ENCODE peak calls at places on chromosomes 4 and X, in six cellular contexts. One of them, this sample, is unnamed.

GRCh38 chr4:186942745-186943606 is 219.3 kb upstream of the FAT1 start:
- DNase-seq in GM23248: peak; percentile 36
- DNase-seq in astrocyte of the cerebellum: no peak
- DNase-seq in lung: no peak
- DNase-seq in PC-9: no peak
- DNase-seq in aorta: no peak
- DNase-seq in this sample: no peak

GRCh38 chrX:69362889-69363288 is 141.2 kb upstream of the NALF2 start:
- DNase-seq in GM23248: peak; percentile 83
- DNase-seq in astrocyte of the cerebellum: no peak
- DNase-seq in lung: no peak
- DNase-seq in PC-9: no peak
- DNase-seq in aorta: no peak
- DNase-seq in this sample: peak; percentile 3

GRCh38 chr4:103375278-103375677 is 177.1 kb upstream of the CENPE start:
- DNase-seq in GM23248: peak; percentile 10
- DNase-seq in astrocyte of the cerebellum: no peak
- DNase-seq in lung: no peak
- DNase-seq in PC-9: no peak
- DNase-seq in aorta: no peak
- DNase-seq in this sample: peak; percentile 54

GRCh38 chr4:154366956-154367355 is 124.6 kb downstream of the DCHS2 start:
- DNase-seq in GM23248: no peak
- DNase-seq in astrocyte of the cerebellum: no peak
- DNase-seq in lung: no peak
- DNase-seq in PC-9: no peak
- DNase-seq in aorta: no peak
- DNase-seq in this sample: no peak

GRCh38 chr4:95531141-95531540 is 17.6 kb downstream of the UNC5C start:
- DNase-seq in GM23248: no peak
- DNase-seq in astrocyte of the cerebellum: no peak
- DNase-seq in lung: no peak
- DNase-seq in PC-9: no peak
- DNase-seq in aorta: no peak
- DNase-seq in this sample: no peak

GRCh38 chr4:78692815-78693156 is 83.4 kb upstream of the BMP2K start:
- DNase-seq in GM23248: peak; percentile 8
- DNase-seq in astrocyte of the cerebellum: no peak
- DNase-seq in lung: no peak
- DNase-seq in PC-9: no peak
- DNase-seq in aorta: no peak
- DNase-seq in this sample: no peak

GRCh38 chr4:26288308-26288982 is 32.4 kb upstream of the RBPJ start:
- DNase-seq in GM23248: peak; percentile 84
- DNase-seq in astrocyte of the cerebellum: no peak
- DNase-seq in lung: no peak
- DNase-seq in PC-9: peak; percentile 90
- DNase-seq in aorta: peak; percentile 60
- DNase-seq in this sample: peak; percentile 9

GRCh38 chrX:49071877-49072711 is 1.7 kb downstream of the PRAF2 start:
- DNase-seq in GM23248: peak; percentile 48
- DNase-seq in astrocyte of the cerebellum: peak; percentile 33
- DNase-seq in lung: peak; percentile 85
- DNase-seq in PC-9: no peak
- DNase-seq in aorta: peak; percentile 88
- DNase-seq in this sample: peak; percentile 41

GRCh38 chr4:67198757-67199156 is 346.5 kb downstream of the CENPC start:
- DNase-seq in GM23248: peak; percentile 2
- DNase-seq in astrocyte of the cerebellum: peak; percentile 53
- DNase-seq in lung: no peak
- DNase-seq in PC-9: no peak
- DNase-seq in aorta: no peak
- DNase-seq in this sample: no peak

GRCh38 chr4:28654618-28655017 is 1794.0 kb downstream of the STIM2 start:
- DNase-seq in GM23248: no peak
- DNase-seq in astrocyte of the cerebellum: no peak
- DNase-seq in lung: no peak
- DNase-seq in PC-9: no peak
- DNase-seq in aorta: no peak
- DNase-seq in this sample: no peak

GRCh38 chr4:189124149-189124758 is 816.4 kb upstream of the FRG1 start:
- DNase-seq in GM23248: peak; percentile 49
- DNase-seq in astrocyte of the cerebellum: peak; percentile 19
- DNase-seq in lung: no peak
- DNase-seq in PC-9: no peak
- DNase-seq in aorta: no peak
- DNase-seq in this sample: peak; percentile 28

GRCh38 chr4:5874811-5875465 is 17.9 kb downstream of the CRMP1 start:
- DNase-seq in GM23248: peak; percentile 66
- DNase-seq in astrocyte of the cerebellum: peak; percentile 66
- DNase-seq in lung: no peak
- DNase-seq in PC-9: no peak
- DNase-seq in aorta: no peak
- DNase-seq in this sample: no peak

GRCh38 chrX:7552758-7553157 is 290.2 kb upstream of the VCX start:
- DNase-seq in GM23248: peak; percentile 4
- DNase-seq in astrocyte of the cerebellum: no peak
- DNase-seq in lung: no peak
- DNase-seq in PC-9: no peak
- DNase-seq in aorta: no peak
- DNase-seq in this sample: no peak

GRCh38 chrX:43405191-43405590 is 250.9 kb upstream of the MAOA start:
- DNase-seq in GM23248: no peak
- DNase-seq in astrocyte of the cerebellum: no peak
- DNase-seq in lung: no peak
- DNase-seq in PC-9: no peak
- DNase-seq in aorta: no peak
- DNase-seq in this sample: no peak

DNA sequence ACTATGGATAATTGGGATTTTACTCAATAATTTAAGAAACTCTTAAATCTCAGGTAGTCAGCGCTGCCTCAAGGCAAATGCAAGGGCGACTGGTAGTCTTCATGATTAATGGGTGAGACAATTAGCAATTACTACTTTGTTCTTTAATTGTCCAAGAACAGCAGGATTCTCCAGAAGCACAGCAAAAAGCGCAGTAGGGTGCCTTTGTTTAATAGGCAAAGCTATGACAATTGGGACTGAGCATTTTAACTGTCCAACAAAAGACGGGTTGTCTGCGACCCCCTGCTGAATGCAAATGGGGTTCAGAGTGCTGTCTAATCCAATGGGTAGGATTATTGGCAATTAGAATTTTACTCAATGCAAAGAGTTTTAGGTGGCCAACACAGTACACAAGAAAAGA is 286.1 kb downstream of the CHIC1 start:
- DNase-seq in GM23248: no peak
- DNase-seq in astrocyte of the cerebellum: no peak
- DNase-seq in lung: no peak
- DNase-seq in PC-9: no peak
- DNase-seq in aorta: no peak
- DNase-seq in this sample: no peak
- H3K4me3 ChIP-seq in GM23248: no peak overlapping the region
- H3K4me3 ChIP-seq in astrocyte of the cerebellum: peak overlapping the region; percentile 71
- H3K4me3 ChIP-seq in lung: no peak overlapping the region
- H3K4me3 ChIP-seq in PC-9: no peak overlapping the region
- H3K4me3 ChIP-seq in aorta: no peak overlapping the region
- H3K4me3 ChIP-seq in this sample: no peak overlapping the region

GRCh38 chr4:128684031-128684430 is 125.5 kb upstream of the JADE1 start:
- DNase-seq in GM23248: no peak
- DNase-seq in astrocyte of the cerebellum: no peak
- DNase-seq in lung: no peak
- DNase-seq in PC-9: no peak
- DNase-seq in aorta: no peak
- DNase-seq in this sample: no peak
- H3K4me3 ChIP-seq in GM23248: no peak overlapping the region
- H3K4me3 ChIP-seq in astrocyte of the cerebellum: no peak overlapping the region
- H3K4me3 ChIP-seq in lung: no peak overlapping the region
- H3K4me3 ChIP-seq in PC-9: no peak overlapping the region
- H3K4me3 ChIP-seq in aorta: no peak overlapping the region
- H3K4me3 ChIP-seq in this sample: no peak overlapping the region

GRCh38 chrX:17861496-17862011 is 456 bp upstream of the RAI2 start:
- DNase-seq in GM23248: no peak
- DNase-seq in astrocyte of the cerebellum: no peak
- DNase-seq in lung: no peak
- DNase-seq in PC-9: no peak
- DNase-seq in aorta: no peak
- DNase-seq in this sample: no peak

GRCh38 chrX:17860179-17860780 is 818 bp downstream of the RAI2 start:
- DNase-seq in GM23248: peak; percentile 19
- DNase-seq in astrocyte of the cerebellum: no peak
- DNase-seq in lung: no peak
- DNase-seq in PC-9: no peak
- DNase-seq in aorta: peak; percentile 47
- DNase-seq in this sample: no peak

GRCh38 chrX:17859609-17860178 is 1.4 kb downstream of the RAI2 start:
- DNase-seq in GM23248: no peak
- DNase-seq in astrocyte of the cerebellum: no peak
- DNase-seq in lung: no peak
- DNase-seq in PC-9: no peak
- DNase-seq in aorta: no peak
- DNase-seq in this sample: no peak

DNA sequence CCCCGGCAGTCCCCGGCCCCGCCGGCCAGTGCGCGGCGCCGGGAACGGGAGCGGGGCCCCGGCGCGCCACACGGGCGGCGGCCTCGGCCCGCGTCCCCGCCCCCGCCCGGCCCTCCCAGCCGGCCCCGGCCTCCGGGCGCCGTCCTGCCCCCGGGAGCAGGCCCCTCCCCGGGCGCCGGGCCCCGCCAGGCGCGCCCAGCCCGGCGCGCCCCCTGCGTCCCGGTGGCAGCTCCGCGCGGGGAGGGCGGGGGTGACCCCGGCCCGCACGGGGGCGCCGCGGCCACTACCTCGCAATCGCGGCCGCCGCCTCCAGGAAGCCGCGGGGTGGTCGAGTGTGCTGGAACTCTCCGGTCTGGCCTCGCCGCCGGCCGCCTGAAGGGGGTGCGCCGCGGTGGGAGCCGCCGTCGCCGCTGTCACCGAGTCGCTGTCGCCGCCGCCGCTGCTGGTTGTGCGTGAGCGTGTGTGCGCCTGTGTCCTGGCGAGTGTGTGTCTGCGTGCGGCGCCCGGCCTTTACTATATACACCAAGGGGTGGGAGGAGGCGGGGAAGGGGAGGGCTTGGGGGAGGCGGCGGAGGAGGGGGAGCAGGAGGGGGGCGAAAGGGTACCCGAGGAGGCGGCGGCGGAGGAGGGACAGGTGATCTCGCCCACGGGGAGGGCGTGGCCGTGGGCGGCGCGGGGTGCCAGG is at the start of gene RAI2:
- DNase-seq in GM23248: no peak
- DNase-seq in astrocyte of the cerebellum: no peak
- DNase-seq in lung: peak; percentile 52
- DNase-seq in PC-9: no peak
- DNase-seq in aorta: peak; percentile 53
- DNase-seq in this sample: no peak
- H3K4me3 ChIP-seq in GM23248: peak within 1 kb of the TSS; percentile 29
- H3K4me3 ChIP-seq in astrocyte of the cerebellum: peak within 1 kb of the TSS; percentile 33
- H3K4me3 ChIP-seq in lung: peak within 1 kb of the TSS; percentile 49
- H3K4me3 ChIP-seq in PC-9: no peak within 1 kb of the TSS
- H3K4me3 ChIP-seq in aorta: peak within 1 kb of the TSS; percentile 1
- H3K4me3 ChIP-seq in this sample: peak within 1 kb of the TSS; percentile 41

DNA sequence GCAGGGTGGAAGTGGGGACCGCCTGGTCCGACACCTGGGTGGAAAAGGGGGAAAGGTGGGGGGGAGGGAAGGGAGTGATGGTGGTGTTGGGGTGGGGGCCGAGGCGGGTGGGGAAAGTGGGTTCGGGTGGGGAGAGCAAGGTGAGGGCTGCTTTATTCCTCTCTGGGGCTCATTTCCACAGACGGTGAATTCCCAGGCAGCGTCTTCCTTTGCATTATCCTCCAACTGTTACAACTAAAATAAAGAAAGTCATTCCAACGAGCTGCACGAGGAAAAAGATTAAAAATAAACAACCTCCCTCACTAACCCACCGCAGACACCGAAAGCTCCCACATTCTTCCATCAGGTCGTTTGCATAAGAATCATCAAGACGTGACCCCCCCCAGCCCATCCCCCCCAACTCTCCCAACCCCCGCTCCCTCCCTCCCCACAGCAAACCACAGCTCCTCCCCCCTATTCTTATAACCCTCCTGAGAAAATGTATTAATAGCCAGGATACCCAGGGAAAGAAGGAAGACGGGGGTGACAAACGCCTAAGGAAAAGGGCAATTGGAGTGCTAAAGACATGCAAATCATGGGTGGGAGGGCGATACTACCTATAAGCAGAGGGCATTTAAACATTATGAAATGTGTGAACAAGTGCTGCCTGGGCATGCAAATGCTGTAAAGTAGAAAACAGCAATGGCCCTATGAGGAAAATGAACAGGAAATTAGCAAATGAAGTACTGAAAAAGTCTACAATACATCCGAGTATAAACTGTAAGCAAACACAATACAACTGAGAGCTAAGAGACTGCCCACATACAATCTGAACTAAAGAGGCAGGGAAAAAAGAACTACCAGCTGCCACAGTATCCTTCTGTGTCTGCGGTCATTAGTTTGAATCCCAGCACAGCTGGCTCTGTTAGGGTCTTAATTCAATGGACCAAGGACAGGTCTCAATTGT is 2.6 kb downstream of the CXXC4 start:
- DNase-seq in GM23248: peak; percentile 3
- DNase-seq in astrocyte of the cerebellum: no peak
- DNase-seq in lung: no peak
- DNase-seq in PC-9: no peak
- DNase-seq in aorta: no peak
- DNase-seq in this sample: no peak
- H3K4me3 ChIP-seq in GM23248: peak overlapping the region; percentile 64
- H3K4me3 ChIP-seq in astrocyte of the cerebellum: peak overlapping the region; percentile 73
- H3K4me3 ChIP-seq in lung: peak overlapping the region; percentile 58
- H3K4me3 ChIP-seq in PC-9: peak overlapping the region; percentile 60
- H3K4me3 ChIP-seq in aorta: peak overlapping the region; percentile 75
- H3K4me3 ChIP-seq in this sample: peak overlapping the region; percentile 68

GRCh38 chrX:9912341-9912740 is 54.8 kb upstream of the CLDN34 start:
- DNase-seq in GM23248: peak; percentile 26
- DNase-seq in astrocyte of the cerebellum: no peak
- DNase-seq in lung: no peak
- DNase-seq in PC-9: no peak
- DNase-seq in aorta: no peak
- DNase-seq in this sample: no peak
- H3K4me3 ChIP-seq in GM23248: peak overlapping the region; percentile 56
- H3K4me3 ChIP-seq in astrocyte of the cerebellum: no peak overlapping the region
- H3K4me3 ChIP-seq in lung: peak overlapping the region; percentile 3
- H3K4me3 ChIP-seq in PC-9: peak overlapping the region; percentile 35
- H3K4me3 ChIP-seq in aorta: no peak overlapping the region
- H3K4me3 ChIP-seq in this sample: peak overlapping the region; percentile 17

DNA sequence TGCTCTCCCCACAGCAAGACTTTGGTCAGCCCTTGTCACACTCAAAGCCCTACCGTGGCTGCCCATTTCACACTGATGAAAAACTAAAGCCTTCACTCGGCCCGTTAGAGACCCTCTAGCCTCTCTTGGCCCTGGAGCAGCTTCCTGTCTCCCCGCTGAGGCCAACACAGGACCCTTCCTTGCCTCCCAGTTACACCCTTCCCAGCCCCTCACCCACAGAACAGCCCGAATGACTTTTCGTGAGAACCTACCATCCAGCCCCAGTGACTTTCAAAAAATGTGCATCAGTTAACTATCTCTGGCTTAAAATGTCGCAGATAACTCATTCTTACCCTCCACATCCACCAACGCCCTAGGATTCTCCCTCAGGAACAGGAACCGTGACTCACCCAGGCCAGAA is 756 bp upstream of the TAF9B start:
- DNase-seq in GM23248: no peak
- DNase-seq in astrocyte of the cerebellum: no peak
- DNase-seq in lung: no peak
- DNase-seq in PC-9: no peak
- DNase-seq in aorta: no peak
- DNase-seq in this sample: no peak
- H3K4me3 ChIP-seq in GM23248: no peak overlapping the region
- H3K4me3 ChIP-seq in astrocyte of the cerebellum: no peak overlapping the region
- H3K4me3 ChIP-seq in lung: no peak overlapping the region
- H3K4me3 ChIP-seq in PC-9: peak overlapping the region; percentile 71
- H3K4me3 ChIP-seq in aorta: no peak overlapping the region
- H3K4me3 ChIP-seq in this sample: no peak overlapping the region

This sample was measured in skeletal muscle cell.